ENCODE peak calls at places on chromosomes 7 and 10, in seven cellular contexts. One of them, this sample, is unnamed.
A peak's percentile ranks its signal among the peaks of the same experiment; 100 is the strongest.

GRCh38 chr7:133081119-133081604 is 728 bp downstream of the CHCHD3 start:
- DNase-seq in psoas muscle: peak; percentile 15
- DNase-seq in NCI-H1092: no peak
- DNase-seq in Ammon's horn: no peak
- DNase-seq in cardiac fibroblast: peak; percentile 12
- DNase-seq in tibial nerve: no peak
- DNase-seq in KBM-7: peak; percentile 31
- DNase-seq in this sample: no peak

GRCh38 chr7:2417981-2418481 is 14.6 kb downstream of the CHST12 start:
- DNase-seq in tibial nerve: no peak
- DNase-seq in Ammon's horn: no peak
- DNase-seq in KBM-7: no peak
- DNase-seq in NCI-H1092: no peak
- DNase-seq in psoas muscle: no peak
- DNase-seq in cardiac fibroblast: peak; percentile 35
- DNase-seq in this sample: no peak

GRCh38 chr7:129610709-129611245 is 743 bp upstream of the NRF1 start:
- DNase-seq in Ammon's horn: no peak
- DNase-seq in psoas muscle: no peak
- DNase-seq in tibial nerve: no peak
- DNase-seq in KBM-7: no peak
- DNase-seq in NCI-H1092: no peak
- DNase-seq in cardiac fibroblast: no peak
- DNase-seq in this sample: no peak

GRCh38 chr10:18136056-18136916 is 3.9 kb upstream of the CACNB2 start:
- DNase-seq in tibial nerve: no peak
- DNase-seq in Ammon's horn: no peak
- DNase-seq in KBM-7: no peak
- DNase-seq in psoas muscle: no peak
- DNase-seq in NCI-H1092: no peak
- DNase-seq in cardiac fibroblast: no peak
- DNase-seq in this sample: no peak

GRCh38 chr10:14478201-14478600 is 147.5 kb upstream of the FRMD4A start:
- DNase-seq in KBM-7: no peak
- DNase-seq in Ammon's horn: no peak
- DNase-seq in cardiac fibroblast: no peak
- DNase-seq in NCI-H1092: no peak
- DNase-seq in tibial nerve: no peak
- DNase-seq in psoas muscle: no peak
- DNase-seq in this sample: no peak

GRCh38 chr7:155705656-155706360 is 61.3 kb downstream of the RBM33 start:
- DNase-seq in NCI-H1092: no peak
- DNase-seq in tibial nerve: no peak
- DNase-seq in Ammon's horn: no peak
- DNase-seq in cardiac fibroblast: no peak
- DNase-seq in psoas muscle: no peak
- DNase-seq in KBM-7: no peak
- DNase-seq in this sample: no peak

GRCh38 chr7:90532231-90532929 is 62.9 kb downstream of the PTTG1IP2 start:
- DNase-seq in psoas muscle: no peak
- DNase-seq in NCI-H1092: no peak
- DNase-seq in KBM-7: no peak
- DNase-seq in Ammon's horn: no peak
- DNase-seq in tibial nerve: no peak
- DNase-seq in cardiac fibroblast: no peak
- DNase-seq in this sample: no peak

GRCh38 chr7:41912426-41912825 is 209.5 kb upstream of the INHBA start:
- DNase-seq in NCI-H1092: no peak
- DNase-seq in tibial nerve: no peak
- DNase-seq in cardiac fibroblast: no peak
- DNase-seq in KBM-7: no peak
- DNase-seq in Ammon's horn: no peak
- DNase-seq in psoas muscle: no peak
- DNase-seq in this sample: no peak

GRCh38 chr7:91940171-91940570 is 491 bp upstream of the AKAP9 start:
- DNase-seq in cardiac fibroblast: peak; percentile 15
- DNase-seq in psoas muscle: peak; percentile 18
- DNase-seq in Ammon's horn: peak; percentile 35
- DNase-seq in tibial nerve: no peak
- DNase-seq in KBM-7: peak; percentile 63
- DNase-seq in NCI-H1092: peak; percentile 15
- DNase-seq in this sample: peak; percentile 51

GRCh38 chr7:141355057-141355456 is 196.2 kb upstream of the AGK start:
- DNase-seq in tibial nerve: no peak
- DNase-seq in Ammon's horn: peak; percentile 68
- DNase-seq in cardiac fibroblast: peak; percentile 50
- DNase-seq in NCI-H1092: no peak
- DNase-seq in KBM-7: no peak
- DNase-seq in psoas muscle: no peak
- DNase-seq in this sample: no peak

GRCh38 chr7:130162196-130162595 is 43.0 kb downstream of the TMEM209 start:
- DNase-seq in KBM-7: no peak
- DNase-seq in cardiac fibroblast: no peak
- DNase-seq in NCI-H1092: no peak
- DNase-seq in psoas muscle: no peak
- DNase-seq in Ammon's horn: no peak
- DNase-seq in tibial nerve: no peak
- DNase-seq in this sample: no peak

This sample was measured in NCI-H1105 treated with DMSO at 0.1 percent for 48 hours.